ENCODE peak calls at places on chromosomes 5 and 9, in ten cellular contexts. J is Caco-2, Z is heart left ventricle, H is heart right ventricle, R is psoas muscle, S is adrenal gland, U is aorta, W is neural progenitor cell, G is mesenchymal stem cell, P is NT2/D1. N is an unnamed sample.

GRCh38 chr9:128153947-128154695 is 4.9 kb downstream of the LCN2 start:
- DNase-seq in J (no peak), Z (peak; percentile 49), H (no peak), R (peak; percentile 44), S (no peak), U (peak; percentile 68), W (no peak), G (no peak), P (no peak), N (no peak)

GRCh38 chr5:167813381-167813780 is 478.1 kb upstream of the WWC1 start:
- DNase-seq in J (peak; percentile 14), Z (no peak), H (no peak), R (no peak), S (no peak), U (no peak), W (no peak), G (peak; percentile 10), P (no peak), N (no peak)

GRCh38 chr9:92947268-92948031 is at the start of gene FGD3:
- DNase-seq in J (peak; percentile 45), Z (no peak), H (no peak), R (no peak), S (peak; percentile 22), U (peak; percentile 78), W (peak; percentile 38), G (peak; percentile 16), P (no peak), N (peak; percentile 33)

GRCh38 chr5:150352531-150353394 is 4.7 kb upstream of the TCOF1 start:
- DNase-seq in J (no peak), Z (no peak), H (no peak), R (no peak), S (no peak), U (no peak), W (no peak), G (no peak), P (no peak), N (no peak)

GRCh38 chr9:127970401-127971313 is 10.1 kb downstream of the EEIG1 start:
- DNase-seq in J (no peak), Z (no peak), H (no peak), R (no peak), S (no peak), U (no peak), W (peak; percentile 46), G (no peak), P (no peak), N (no peak)

GRCh38 chr9:99015890-99016289 is 72.2 kb downstream of the COL15A1 start:
- DNase-seq in J (no peak), Z (no peak), H (no peak), R (no peak), S (no peak), U (no peak), W (no peak), G (no peak), P (no peak), N (no peak)

GRCh38 chr5:149387982-149388381 is 8.9 kb upstream of the IL17B start:
- DNase-seq in J (no peak), Z (no peak), H (peak; percentile 62), R (no peak), S (peak; percentile 82), U (peak; percentile 9), W (no peak), G (peak; percentile 91), P (no peak), N (no peak)

GRCh38 chr5:122915717-122916399 is 70.4 kb downstream of the SNX24 start:
- DNase-seq in J (peak; percentile 12), Z (no peak), H (no peak), R (no peak), S (no peak), U (no peak), W (no peak), G (peak; percentile 45), P (no peak), N (no peak)

GRCh38 chr9:124257865-124258764 is at the start of gene NEK6:
- DNase-seq in J (peak; percentile 48), Z (peak; percentile 76), H (no peak), R (peak; percentile 64), S (peak; percentile 29), U (peak; percentile 84), W (peak; percentile 63), G (peak; percentile 75), P (no peak), N (peak; percentile 15)

GRCh38 chr5:169037478-169037877 is 263.5 kb downstream of the SLIT3 start:
- DNase-seq in J (no peak), Z (no peak), H (no peak), R (no peak), S (no peak), U (no peak), W (peak; percentile 45), G (no peak), P (no peak), N (no peak)

GRCh38 chr9:89436963-89437625 is 60.8 kb downstream of the SEMA4D start:
- DNase-seq in J (no peak), Z (peak; percentile 65), H (no peak), R (no peak), S (no peak), U (no peak), W (no peak), G (no peak), P (no peak), N (peak; percentile 32)

GRCh38 chr9:105415344-105415980 is 32.4 kb upstream of the FSD1L start:
- DNase-seq in J (peak; percentile 63), Z (no peak), H (peak; percentile 45), R (no peak), S (peak; percentile 69), U (no peak), W (peak; percentile 87), G (peak; percentile 65), P (peak; percentile 77), N (peak; percentile 21)

GRCh38 chr5:51386916-51387853 is 3.9 kb downstream of the ISL1 start:
- DNase-seq in J (no peak), Z (no peak), H (no peak), R (no peak), S (no peak), U (no peak), W (peak; percentile 52), G (peak; percentile 54), P (no peak), N (no peak)

GRCh38 chr9:107274953-107275422 is 8.1 kb upstream of the RAD23B start:
- DNase-seq in J (peak; percentile 18), Z (no peak), H (no peak), R (no peak), S (peak; percentile 19), U (no peak), W (no peak), G (peak; percentile 97), P (no peak), N (no peak)

GRCh38 chr9:135615666-135616620 is 23.4 kb downstream of the GLT6D1 start:
- DNase-seq in J (no peak), Z (no peak), H (no peak), R (no peak), S (peak; percentile 27), U (no peak), W (no peak), G (no peak), P (no peak), N (no peak)

GRCh38 chr5:80175337-80175736 is 80.5 kb downstream of the SERINC5 start:
- DNase-seq in J (no peak), Z (no peak), H (no peak), R (no peak), S (peak; percentile 67), U (no peak), W (no peak), G (no peak), P (no peak), N (no peak)

DNA sequence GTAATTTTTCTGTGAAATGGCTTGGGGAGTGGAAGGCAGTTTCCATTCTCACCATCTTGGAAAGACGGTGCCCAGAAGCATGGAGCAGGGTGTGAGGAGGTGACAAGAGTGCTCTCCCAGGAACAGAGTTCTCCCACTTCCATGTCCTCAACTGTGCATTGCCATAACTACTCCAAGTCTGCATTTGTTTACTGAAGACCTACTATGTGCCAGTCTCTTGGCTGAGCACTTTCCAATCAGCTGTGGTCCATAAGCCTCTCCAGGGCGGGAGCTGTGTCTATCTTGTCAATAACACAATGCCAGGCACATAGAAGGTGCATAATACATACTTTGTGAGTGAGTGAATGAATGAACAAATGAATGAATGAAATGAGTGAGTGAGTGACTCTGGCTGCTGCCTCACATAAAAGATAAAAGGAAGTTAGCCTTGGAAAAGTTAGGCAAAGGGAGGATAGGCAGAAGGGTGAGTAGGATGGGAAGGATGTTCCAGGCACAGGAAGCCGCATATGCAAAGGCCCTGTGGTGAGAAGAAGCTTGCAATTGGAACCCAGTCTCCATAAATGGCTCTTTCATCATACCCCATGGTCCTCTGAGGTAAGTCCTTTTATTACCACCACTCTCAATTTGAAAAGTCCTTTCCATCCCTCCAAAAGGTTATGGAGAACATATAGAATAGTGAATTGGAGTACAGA is 31.3 kb upstream of the SH3PXD2B start:
- DNase-seq in J (no peak), Z (no peak), H (no peak), R (no peak), S (no peak), U (peak; percentile 2), W (no peak), G (no peak), P (no peak), N (no peak)
- H3K9me3 ChIP-seq in J (no peaks in the 10 kb centered on the region), Z (no peaks in the 10 kb centered on the region), H (no peaks in the 10 kb centered on the region), R (no peaks in the 10 kb centered on the region), S (no peaks in the 10 kb centered on the region), U (no peaks in the 10 kb centered on the region), W (no peaks in the 10 kb centered on the region), G (no peaks in the 10 kb centered on the region), P (no peaks in the 10 kb centered on the region), N (no peaks in the 10 kb centered on the region)

GRCh38 chr5:180848265-180848664 is 12.8 kb downstream of the ZFP62 start:
- DNase-seq in J (no peak), Z (no peak), H (no peak), R (no peak), S (no peak), U (no peak), W (no peak), G (no peak), P (no peak), N (no peak)
- H3K9me3 ChIP-seq in J (peaks cover 29% of the 10 kb centered on the region), Z (no peaks in the 10 kb centered on the region), H (no peaks in the 10 kb centered on the region), R (no peaks in the 10 kb centered on the region), S (no peaks in the 10 kb centered on the region), U (peaks cover 16% of the 10 kb centered on the region), W (peaks cover 60% of the 10 kb centered on the region), G (peaks cover 32% of the 10 kb centered on the region), P (peaks cover 40% of the 10 kb centered on the region), N (peaks cover 10% of the 10 kb centered on the region)

DNA sequence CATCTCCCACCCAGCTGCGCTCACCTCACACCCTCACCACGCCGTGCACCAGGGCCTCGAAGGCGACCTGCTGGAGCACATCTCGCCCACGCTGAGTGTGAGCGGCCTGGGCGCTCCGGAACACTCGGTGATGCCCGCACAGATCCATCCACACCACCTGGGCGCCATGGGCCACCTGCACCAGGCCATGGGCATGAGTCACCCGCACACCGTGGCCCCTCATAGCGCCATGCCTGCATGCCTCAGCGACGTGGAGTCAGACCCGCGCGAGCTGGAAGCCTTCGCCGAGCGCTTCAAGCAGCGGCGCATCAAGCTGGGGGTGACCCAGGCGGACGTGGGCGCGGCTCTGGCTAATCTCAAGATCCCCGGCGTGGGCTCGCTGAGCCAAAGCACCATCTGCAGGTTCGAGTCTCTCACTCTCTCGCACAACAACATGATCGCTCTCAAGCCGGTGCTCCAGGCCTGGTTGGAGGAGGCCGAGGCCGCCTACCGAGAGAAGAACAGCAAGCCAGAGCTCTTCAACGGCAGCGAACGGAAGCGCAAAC is 1.1 kb downstream of the POU4F3 start:
- DNase-seq in J (no peak), Z (no peak), H (no peak), R (no peak), S (no peak), U (no peak), W (no peak), G (no peak), P (no peak), N (no peak)
- H3K9me3 ChIP-seq in J (no peaks in the 10 kb centered on the region), Z (no peaks in the 10 kb centered on the region), H (no peaks in the 10 kb centered on the region), R (no peaks in the 10 kb centered on the region), S (no peaks in the 10 kb centered on the region), U (no peaks in the 10 kb centered on the region), W (no peaks in the 10 kb centered on the region), G (peaks cover 5% of the 10 kb centered on the region), P (no peaks in the 10 kb centered on the region), N (no peaks in the 10 kb centered on the region)

GRCh38 chr5:162837161-162837560 is 600.2 kb upstream of the CCNG1 start:
- DNase-seq in J (no peak), Z (no peak), H (no peak), R (no peak), S (no peak), U (no peak), W (no peak), G (no peak), P (no peak), N (no peak)
- H3K9me3 ChIP-seq in J (no peaks in the 10 kb centered on the region), Z (no peaks in the 10 kb centered on the region), H (no peaks in the 10 kb centered on the region), R (no peaks in the 10 kb centered on the region), S (no peaks in the 10 kb centered on the region), U (no peaks in the 10 kb centered on the region), W (no peaks in the 10 kb centered on the region), G (peaks cover 7% of the 10 kb centered on the region), P (no peaks in the 10 kb centered on the region), N (peaks cover 3% of the 10 kb centered on the region)

N was measured in T-helper 17 cell.